ENCODE peak calls at places on chromosome 19, in six cellular contexts. One of them, this sample, is unnamed.

GRCh38 chr19:13441810-13442512 is 64.3 kb downstream of the CACNA1A start:
- DNase-seq in esophagus squamous epithelium: no peak
- DNase-seq in breast epithelium: no peak
- DNase-seq in IMR-90: peak
- DNase-seq in adrenal gland: peak
- DNase-seq in stomach: no peak
- DNase-seq in this sample: no peak

GRCh38 chr19:29484876-29485275 is 40.9 kb upstream of the VSTM2B start:
- DNase-seq in esophagus squamous epithelium: no peak
- DNase-seq in breast epithelium: no peak
- DNase-seq in IMR-90: no peak
- DNase-seq in adrenal gland: no peak
- DNase-seq in stomach: no peak
- DNase-seq in this sample: no peak

GRCh38 chr19:3663838-3664237 is 36.4 kb downstream of the PIP5K1C start:
- DNase-seq in esophagus squamous epithelium: no peak
- DNase-seq in breast epithelium: no peak
- DNase-seq in IMR-90: no peak
- DNase-seq in adrenal gland: no peak
- DNase-seq in stomach: no peak
- DNase-seq in this sample: no peak

GRCh38 chr19:41928754-41929535 is 696 bp upstream of the ERFL start:
- DNase-seq in esophagus squamous epithelium: no peak
- DNase-seq in breast epithelium: no peak
- DNase-seq in IMR-90: no peak
- DNase-seq in adrenal gland: no peak
- DNase-seq in stomach: no peak
- DNase-seq in this sample: no peak

GRCh38 chr19:17052439-17052838 is 22.8 kb downstream of the HAUS8 start:
- DNase-seq in esophagus squamous epithelium: no peak
- DNase-seq in breast epithelium: no peak
- DNase-seq in IMR-90: peak
- DNase-seq in adrenal gland: peak
- DNase-seq in stomach: peak
- DNase-seq in this sample: no peak

GRCh38 chr19:30066781-30067759 is 125.0 kb downstream of the URI1 start:
- DNase-seq in esophagus squamous epithelium: no peak
- DNase-seq in breast epithelium: no peak
- DNase-seq in IMR-90: no peak
- DNase-seq in adrenal gland: no peak
- DNase-seq in stomach: peak
- DNase-seq in this sample: no peak

GRCh38 chr19:49950590-49950948 is 10.4 kb downstream of the SIGLEC11 start:
- DNase-seq in esophagus squamous epithelium: no peak
- DNase-seq in breast epithelium: no peak
- DNase-seq in IMR-90: no peak
- DNase-seq in adrenal gland: no peak
- DNase-seq in stomach: no peak
- DNase-seq in this sample: no peak

GRCh38 chr19:15264061-15264932 is 32.0 kb upstream of the EPHX3 start:
- DNase-seq in esophagus squamous epithelium: no peak
- DNase-seq in breast epithelium: peak
- DNase-seq in IMR-90: peak
- DNase-seq in adrenal gland: peak
- DNase-seq in stomach: peak
- DNase-seq in this sample: peak

GRCh38 chr19:49591731-49592485 is 926 bp downstream of the PRR12 start:
- DNase-seq in esophagus squamous epithelium: no peak
- DNase-seq in breast epithelium: peak
- DNase-seq in IMR-90: peak
- DNase-seq in adrenal gland: peak
- DNase-seq in stomach: peak
- DNase-seq in this sample: no peak

GRCh38 chr19:43506629-43507028 is 2.1 kb upstream of the PHLDB3 start:
- DNase-seq in esophagus squamous epithelium: no peak
- DNase-seq in breast epithelium: no peak
- DNase-seq in IMR-90: no peak
- DNase-seq in adrenal gland: no peak
- DNase-seq in stomach: no peak
- DNase-seq in this sample: no peak

GRCh38 chr19:49921871-49922755 is 6.9 kb upstream of the ATF5 start:
- DNase-seq in esophagus squamous epithelium: no peak
- DNase-seq in breast epithelium: no peak
- DNase-seq in IMR-90: peak
- DNase-seq in adrenal gland: peak
- DNase-seq in stomach: no peak
- DNase-seq in this sample: no peak

GRCh38 chr19:40229926-40230417 is 3.5 kb upstream of the CCNP start:
- DNase-seq in esophagus squamous epithelium: no peak
- DNase-seq in breast epithelium: no peak
- DNase-seq in IMR-90: no peak
- DNase-seq in adrenal gland: no peak
- DNase-seq in stomach: no peak
- DNase-seq in this sample: no peak

GRCh38 chr19:40231057-40231456 is 4.6 kb upstream of the CCNP start:
- DNase-seq in esophagus squamous epithelium: no peak
- DNase-seq in breast epithelium: no peak
- DNase-seq in IMR-90: no peak
- DNase-seq in adrenal gland: no peak
- DNase-seq in stomach: no peak
- DNase-seq in this sample: no peak

GRCh38 chr19:40232949-40233810 is 6.7 kb upstream of the CCNP start:
- DNase-seq in esophagus squamous epithelium: no peak
- DNase-seq in breast epithelium: no peak
- DNase-seq in IMR-90: no peak
- DNase-seq in adrenal gland: no peak
- DNase-seq in stomach: no peak
- DNase-seq in this sample: no peak

GRCh38 chr19:40232479-40232878 is 6.0 kb upstream of the CCNP start:
- DNase-seq in esophagus squamous epithelium: no peak
- DNase-seq in breast epithelium: no peak
- DNase-seq in IMR-90: no peak
- DNase-seq in adrenal gland: no peak
- DNase-seq in stomach: no peak
- DNase-seq in this sample: no peak

GRCh38 chr19:40231544-40232424 is 5.3 kb upstream of the CCNP start:
- DNase-seq in esophagus squamous epithelium: no peak
- DNase-seq in breast epithelium: no peak
- DNase-seq in IMR-90: no peak
- DNase-seq in adrenal gland: peak
- DNase-seq in stomach: no peak
- DNase-seq in this sample: peak
- TF ChIP-seq POLR2A in esophagus squamous epithelium: no peak
- TF ChIP-seq POLR2A in breast epithelium: no peak
- TF ChIP-seq POLR2A in IMR-90: no peak
- TF ChIP-seq POLR2A in adrenal gland: no peak
- TF ChIP-seq POLR2A in stomach: no peak
- TF ChIP-seq POLR2A in this sample: no peak

DNA sequence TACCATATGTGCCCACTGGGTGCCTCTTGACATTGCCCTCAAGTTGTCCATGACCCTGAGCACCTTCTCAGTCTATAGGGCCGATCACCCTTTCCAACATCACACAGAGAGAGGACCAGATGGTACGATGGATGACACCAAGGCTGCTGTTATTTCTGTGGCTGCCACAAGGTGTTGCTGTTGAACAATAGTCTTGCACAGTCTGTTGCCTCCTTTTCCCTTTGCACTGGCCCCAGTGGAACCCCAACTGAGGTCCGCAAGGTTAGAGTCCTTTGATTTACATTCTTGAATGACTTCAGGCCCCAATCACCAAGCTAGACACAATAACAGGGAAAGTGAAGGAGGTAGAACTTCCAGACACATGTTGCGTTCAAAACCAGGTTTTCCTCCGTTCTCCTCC is 52.0 kb downstream of the TINCR start:
- DNase-seq in esophagus squamous epithelium: no peak
- DNase-seq in breast epithelium: no peak
- DNase-seq in IMR-90: no peak
- DNase-seq in adrenal gland: no peak
- DNase-seq in stomach: no peak
- DNase-seq in this sample: no peak
- TF ChIP-seq CTCF in esophagus squamous epithelium: no peak
- TF ChIP-seq CTCF in breast epithelium: no peak
- TF ChIP-seq CTCF in IMR-90: no peak
- TF ChIP-seq CTCF in adrenal gland: no peak
- TF ChIP-seq CTCF in stomach: no peak
- TF ChIP-seq CTCF in this sample: no peak

GRCh38 chr19:19466201-19466600 is 49.1 kb downstream of the TSSK6 start:
- DNase-seq in esophagus squamous epithelium: no peak
- DNase-seq in breast epithelium: no peak
- DNase-seq in IMR-90: no peak
- DNase-seq in adrenal gland: no peak
- DNase-seq in stomach: no peak
- DNase-seq in this sample: peak
- H3K27ac ChIP-seq in esophagus squamous epithelium: no peak
- H3K27ac ChIP-seq in breast epithelium: no peak
- H3K27ac ChIP-seq in IMR-90: no peak
- H3K27ac ChIP-seq in adrenal gland: no peak
- H3K27ac ChIP-seq in stomach: no peak
- H3K27ac ChIP-seq in this sample: no peak

DNA sequence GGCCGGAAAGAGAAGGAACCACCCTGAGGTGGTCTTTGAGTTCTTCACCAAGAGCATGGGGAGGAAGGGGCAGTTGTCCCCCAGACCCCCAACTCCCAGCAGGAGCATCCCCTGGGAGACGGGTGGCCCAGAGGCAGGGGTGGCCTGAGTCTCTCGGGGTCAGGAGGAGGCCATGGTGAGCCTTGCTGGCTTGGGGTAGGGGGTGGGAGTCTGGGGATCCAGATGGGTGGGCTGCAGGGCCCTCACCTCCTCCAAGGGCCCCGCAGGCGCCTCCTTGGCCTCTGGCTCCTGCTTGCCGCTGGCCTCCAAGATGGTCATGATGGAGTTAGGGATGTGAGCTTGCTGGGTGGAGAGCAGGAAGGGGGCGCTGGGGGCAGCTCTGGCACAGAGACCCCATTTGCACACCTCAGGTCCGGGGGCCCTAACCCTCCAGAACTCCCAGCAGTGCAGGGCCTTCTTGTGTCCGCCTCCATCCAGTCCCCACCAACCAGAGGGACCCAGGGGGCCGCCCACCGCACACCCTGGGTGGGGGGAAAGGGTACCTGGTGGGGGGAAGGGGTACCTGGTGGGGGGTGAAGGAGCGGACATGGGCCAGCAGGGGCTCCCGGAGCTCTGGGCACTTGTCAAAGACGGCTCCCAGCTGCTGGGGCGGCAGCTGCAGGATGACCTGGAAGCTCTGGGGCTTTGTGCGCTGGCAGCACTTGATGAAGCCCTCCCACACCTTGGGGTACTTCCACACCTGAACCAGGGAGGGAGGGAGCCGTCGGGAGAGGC is 1.3 kb upstream of the RSPH6A start:
- DNase-seq in esophagus squamous epithelium: no peak
- DNase-seq in breast epithelium: no peak
- DNase-seq in IMR-90: no peak
- DNase-seq in adrenal gland: no peak
- DNase-seq in stomach: no peak
- DNase-seq in this sample: no peak
- TF ChIP-seq POLR2A in esophagus squamous epithelium: no peak
- TF ChIP-seq POLR2A in breast epithelium: no peak
- TF ChIP-seq POLR2A in IMR-90: no peak
- TF ChIP-seq POLR2A in adrenal gland: no peak
- TF ChIP-seq POLR2A in stomach: no peak
- TF ChIP-seq POLR2A in this sample: no peak

GRCh38 chr19:46049597-46049996 is 8.8 kb upstream of the IGFL4 start:
- DNase-seq in esophagus squamous epithelium: no peak
- DNase-seq in breast epithelium: no peak
- DNase-seq in IMR-90: no peak
- DNase-seq in adrenal gland: no peak
- DNase-seq in stomach: no peak
- DNase-seq in this sample: no peak
- TF ChIP-seq CTCF in esophagus squamous epithelium: no peak
- TF ChIP-seq CTCF in breast epithelium: no peak
- TF ChIP-seq CTCF in IMR-90: no peak
- TF ChIP-seq CTCF in adrenal gland: no peak
- TF ChIP-seq CTCF in stomach: no peak
- TF ChIP-seq CTCF in this sample: no peak

DNA sequence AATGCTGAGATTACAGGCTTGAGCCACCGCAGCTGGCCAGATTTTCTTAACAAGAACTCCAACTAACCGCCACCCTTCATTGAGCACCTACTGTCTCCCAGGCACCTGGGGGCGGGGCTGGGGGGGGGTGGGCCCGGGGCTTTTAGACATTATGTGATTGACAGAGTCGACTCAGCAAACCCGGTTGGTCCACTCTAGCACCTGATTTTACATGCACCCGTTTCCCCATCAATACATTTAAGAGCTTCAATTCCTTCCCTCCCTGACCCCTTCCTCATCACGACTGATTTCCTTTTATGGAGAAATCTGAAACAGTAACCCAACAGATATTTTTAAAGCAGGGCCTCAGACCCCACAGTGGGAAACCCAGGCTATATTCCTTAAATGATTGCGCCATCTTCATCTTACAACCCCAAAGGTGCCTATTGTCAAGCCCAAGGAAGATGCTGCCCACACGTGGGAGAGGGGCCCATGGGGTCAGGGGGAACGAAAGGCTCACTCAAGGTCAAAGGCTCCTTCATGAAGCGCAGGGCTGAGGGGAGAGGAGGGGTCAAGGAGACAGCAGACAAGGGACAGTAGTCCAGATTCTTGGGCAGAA is 1.8 kb downstream of the INSR start:
- DNase-seq in esophagus squamous epithelium: no peak
- DNase-seq in breast epithelium: no peak
- DNase-seq in IMR-90: no peak
- DNase-seq in adrenal gland: peak
- DNase-seq in stomach: no peak
- DNase-seq in this sample: no peak
- H3K27ac ChIP-seq in esophagus squamous epithelium: peak
- H3K27ac ChIP-seq in breast epithelium: peak
- H3K27ac ChIP-seq in IMR-90: no peak
- H3K27ac ChIP-seq in adrenal gland: peak
- H3K27ac ChIP-seq in stomach: peak
- H3K27ac ChIP-seq in this sample: peak